ENCODE peak calls at places on chromosomes 2 and 18, in five cellular contexts. One of them, this sample, is unnamed.

GRCh38 chr2:177187631-177188312 is 24.8 kb upstream of the HNRNPA3 start:
- DNase-seq in endothelial cell of umbilical vein: no peak
- DNase-seq in effector memory CD4-positive, alpha-beta T cell: no peak
- DNase-seq in uterus: no peak
- DNase-seq in testis: no peak
- DNase-seq in this sample: no peak

GRCh38 chr2:180962727-180963312 is 17.6 kb upstream of the UBE2E3 start:
- DNase-seq in endothelial cell of umbilical vein: no peak
- DNase-seq in effector memory CD4-positive, alpha-beta T cell: no peak
- DNase-seq in uterus: no peak
- DNase-seq in testis: no peak
- DNase-seq in this sample: no peak

GRCh38 chr2:15874854-15875776 is 65.2 kb upstream of the MYCN start:
- DNase-seq in endothelial cell of umbilical vein: no peak
- DNase-seq in effector memory CD4-positive, alpha-beta T cell: no peak
- DNase-seq in uterus: no peak
- DNase-seq in testis: no peak
- DNase-seq in this sample: no peak

GRCh38 chr2:85607268-85608215 is 4.3 kb downstream of the C2orf68 start:
- DNase-seq in endothelial cell of umbilical vein: peak; percentile 39
- DNase-seq in effector memory CD4-positive, alpha-beta T cell: no peak
- DNase-seq in uterus: no peak
- DNase-seq in testis: no peak
- DNase-seq in this sample: no peak

GRCh38 chr2:130289780-130290179 is 52.9 kb upstream of the IMP4 start:
- DNase-seq in endothelial cell of umbilical vein: no peak
- DNase-seq in effector memory CD4-positive, alpha-beta T cell: no peak
- DNase-seq in uterus: no peak
- DNase-seq in testis: no peak
- DNase-seq in this sample: no peak

GRCh38 chr2:152421521-152422367 is 86.8 kb downstream of the FMNL2 start:
- DNase-seq in endothelial cell of umbilical vein: peak; percentile 94
- DNase-seq in effector memory CD4-positive, alpha-beta T cell: no peak
- DNase-seq in uterus: peak; percentile 32
- DNase-seq in testis: peak; percentile 23
- DNase-seq in this sample: no peak

GRCh38 chr2:71578665-71579371 is 125.5 kb downstream of the DYSF start:
- DNase-seq in endothelial cell of umbilical vein: no peak
- DNase-seq in effector memory CD4-positive, alpha-beta T cell: no peak
- DNase-seq in uterus: peak; percentile 35
- DNase-seq in testis: peak; percentile 21
- DNase-seq in this sample: no peak

GRCh38 chr2:161134547-161135518 is 25.4 kb upstream of the TANK start:
- DNase-seq in endothelial cell of umbilical vein: peak; percentile 89
- DNase-seq in effector memory CD4-positive, alpha-beta T cell: no peak
- DNase-seq in uterus: no peak
- DNase-seq in testis: no peak
- DNase-seq in this sample: no peak

GRCh38 chr2:197308635-197309368 is 1.8 kb downstream of the ANKRD44 start:
- DNase-seq in endothelial cell of umbilical vein: no peak
- DNase-seq in effector memory CD4-positive, alpha-beta T cell: no peak
- DNase-seq in uterus: no peak
- DNase-seq in testis: no peak
- DNase-seq in this sample: no peak

GRCh38 chr2:142880275-142880674 is 2.8 kb downstream of the KYNU start:
- DNase-seq in endothelial cell of umbilical vein: no peak
- DNase-seq in effector memory CD4-positive, alpha-beta T cell: no peak
- DNase-seq in uterus: no peak
- DNase-seq in testis: no peak
- DNase-seq in this sample: no peak

GRCh38 chr2:144389151-144389929 is 130.6 kb downstream of the ZEB2 start:
- DNase-seq in endothelial cell of umbilical vein: no peak
- DNase-seq in effector memory CD4-positive, alpha-beta T cell: no peak
- DNase-seq in uterus: no peak
- DNase-seq in testis: no peak
- DNase-seq in this sample: no peak

GRCh38 chr18:75076286-75076685 is 132.7 kb downstream of the PTGR3 start:
- DNase-seq in endothelial cell of umbilical vein: no peak
- DNase-seq in effector memory CD4-positive, alpha-beta T cell: no peak
- DNase-seq in uterus: no peak
- DNase-seq in testis: no peak
- DNase-seq in this sample: no peak

GRCh38 chr2:28545590-28546195 is 49.8 kb downstream of the PLB1 start:
- DNase-seq in endothelial cell of umbilical vein: no peak
- DNase-seq in effector memory CD4-positive, alpha-beta T cell: no peak
- DNase-seq in uterus: no peak
- DNase-seq in testis: no peak
- DNase-seq in this sample: no peak

GRCh38 chr2:10514743-10515142 is 66.6 kb upstream of the ODC1 start:
- DNase-seq in endothelial cell of umbilical vein: no peak
- DNase-seq in effector memory CD4-positive, alpha-beta T cell: no peak
- DNase-seq in uterus: no peak
- DNase-seq in testis: no peak
- DNase-seq in this sample: no peak

GRCh38 chr2:222319576-222320440 is 21.0 kb upstream of the PAX3 start:
- DNase-seq in endothelial cell of umbilical vein: no peak
- DNase-seq in effector memory CD4-positive, alpha-beta T cell: no peak
- DNase-seq in uterus: peak; percentile 46
- DNase-seq in testis: peak; percentile 58
- DNase-seq in this sample: no peak

GRCh38 chr18:77479047-77479446 is 229.4 kb downstream of the GALR1 start:
- DNase-seq in endothelial cell of umbilical vein: no peak
- DNase-seq in effector memory CD4-positive, alpha-beta T cell: no peak
- DNase-seq in uterus: no peak
- DNase-seq in testis: no peak
- DNase-seq in this sample: no peak

GRCh38 chr18:36650906-36651305 is 177.9 kb downstream of the TPGS2 start:
- DNase-seq in endothelial cell of umbilical vein: no peak
- DNase-seq in effector memory CD4-positive, alpha-beta T cell: no peak
- DNase-seq in uterus: no peak
- DNase-seq in testis: no peak
- DNase-seq in this sample: no peak

GRCh38 chr18:32049393-32050161 is 31.0 kb downstream of the RNF125 start:
- DNase-seq in endothelial cell of umbilical vein: no peak
- DNase-seq in effector memory CD4-positive, alpha-beta T cell: peak; percentile 38
- DNase-seq in uterus: no peak
- DNase-seq in testis: no peak
- DNase-seq in this sample: peak; percentile 21

GRCh38 chr2:101740555-101740964 is 43.1 kb downstream of the MAP4K4 start:
- DNase-seq in endothelial cell of umbilical vein: no peak
- DNase-seq in effector memory CD4-positive, alpha-beta T cell: no peak
- DNase-seq in uterus: no peak
- DNase-seq in testis: no peak
- DNase-seq in this sample: no peak

GRCh38 chr18:3162181-3162580 is 57.6 kb downstream of the MYOM1 start:
- DNase-seq in endothelial cell of umbilical vein: no peak
- DNase-seq in effector memory CD4-positive, alpha-beta T cell: no peak
- DNase-seq in uterus: no peak
- DNase-seq in testis: no peak
- DNase-seq in this sample: no peak

GRCh38 chr2:190947711-190948251 is 66.2 kb downstream of the STAT1 start:
- DNase-seq in endothelial cell of umbilical vein: peak; percentile 93
- DNase-seq in effector memory CD4-positive, alpha-beta T cell: no peak
- DNase-seq in uterus: no peak
- DNase-seq in testis: no peak
- DNase-seq in this sample: no peak

GRCh38 chr18:3903341-3903740 is 453.4 kb downstream of the TGIF1 start:
- DNase-seq in endothelial cell of umbilical vein: no peak
- DNase-seq in effector memory CD4-positive, alpha-beta T cell: no peak
- DNase-seq in uterus: no peak
- DNase-seq in testis: no peak
- DNase-seq in this sample: no peak

DNA sequence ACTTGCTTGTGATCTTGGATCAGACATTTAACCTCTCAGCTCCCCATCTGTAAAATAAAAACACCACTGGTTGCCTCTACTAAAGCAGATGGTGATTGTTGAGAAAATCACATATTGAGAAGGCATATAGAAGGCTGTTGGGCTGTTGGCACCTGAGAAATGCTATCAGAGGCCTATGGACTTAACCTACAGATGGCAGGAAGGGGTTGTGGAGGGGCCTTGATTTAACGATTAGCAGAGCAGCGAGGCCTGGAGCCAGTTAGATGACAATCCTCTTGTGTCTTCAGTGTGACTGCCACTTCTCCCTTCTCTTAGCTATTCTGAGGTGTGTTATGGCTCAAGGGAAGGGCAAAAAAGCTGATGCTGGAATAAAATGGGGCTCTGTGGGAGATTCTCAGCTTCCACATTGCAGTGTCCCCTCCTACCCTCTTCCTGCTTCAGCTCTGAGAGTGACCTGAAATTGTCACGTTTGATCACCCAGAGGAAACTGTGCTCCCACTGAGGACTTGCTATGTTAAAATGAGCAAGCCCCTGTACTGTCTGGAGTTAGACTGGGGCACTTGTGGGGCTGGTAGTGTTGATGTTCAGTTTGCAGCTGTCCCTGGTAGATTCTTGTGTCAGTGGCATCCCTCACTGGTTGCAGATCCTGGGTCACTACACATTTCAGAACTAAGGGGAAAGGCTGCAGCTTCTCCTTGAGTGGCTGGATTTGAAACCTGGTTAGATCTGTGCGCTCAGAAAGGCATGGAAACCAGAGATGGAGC is 31.5 kb downstream of the CXCR4 start:
- DNase-seq in endothelial cell of umbilical vein: no peak
- DNase-seq in effector memory CD4-positive, alpha-beta T cell: no peak
- DNase-seq in uterus: no peak
- DNase-seq in testis: no peak
- DNase-seq in this sample: no peak
- H3K27ac ChIP-seq in endothelial cell of umbilical vein: no peak overlapping the region
- H3K27ac ChIP-seq in effector memory CD4-positive, alpha-beta T cell: no peak overlapping the region
- H3K27ac ChIP-seq in uterus: no peak overlapping the region
- H3K27ac ChIP-seq in testis: no peak overlapping the region
- H3K27ac ChIP-seq in this sample: no peak overlapping the region

GRCh38 chr2:54639609-54640008 is 83.9 kb upstream of the EML6 start:
- DNase-seq in endothelial cell of umbilical vein: no peak
- DNase-seq in effector memory CD4-positive, alpha-beta T cell: no peak
- DNase-seq in uterus: no peak
- DNase-seq in testis: no peak
- DNase-seq in this sample: no peak

GRCh38 chr2:54644236-54644635 is 79.2 kb upstream of the EML6 start:
- DNase-seq in endothelial cell of umbilical vein: no peak
- DNase-seq in effector memory CD4-positive, alpha-beta T cell: no peak
- DNase-seq in uterus: no peak
- DNase-seq in testis: no peak
- DNase-seq in this sample: no peak

GRCh38 chr2:54640834-54641540 is 82.5 kb upstream of the EML6 start:
- DNase-seq in endothelial cell of umbilical vein: no peak
- DNase-seq in effector memory CD4-positive, alpha-beta T cell: no peak
- DNase-seq in uterus: no peak
- DNase-seq in testis: no peak
- DNase-seq in this sample: no peak

GRCh38 chr2:54641988-54642387 is 81.5 kb upstream of the EML6 start:
- DNase-seq in endothelial cell of umbilical vein: no peak
- DNase-seq in effector memory CD4-positive, alpha-beta T cell: no peak
- DNase-seq in uterus: no peak
- DNase-seq in testis: no peak
- DNase-seq in this sample: no peak

DNA sequence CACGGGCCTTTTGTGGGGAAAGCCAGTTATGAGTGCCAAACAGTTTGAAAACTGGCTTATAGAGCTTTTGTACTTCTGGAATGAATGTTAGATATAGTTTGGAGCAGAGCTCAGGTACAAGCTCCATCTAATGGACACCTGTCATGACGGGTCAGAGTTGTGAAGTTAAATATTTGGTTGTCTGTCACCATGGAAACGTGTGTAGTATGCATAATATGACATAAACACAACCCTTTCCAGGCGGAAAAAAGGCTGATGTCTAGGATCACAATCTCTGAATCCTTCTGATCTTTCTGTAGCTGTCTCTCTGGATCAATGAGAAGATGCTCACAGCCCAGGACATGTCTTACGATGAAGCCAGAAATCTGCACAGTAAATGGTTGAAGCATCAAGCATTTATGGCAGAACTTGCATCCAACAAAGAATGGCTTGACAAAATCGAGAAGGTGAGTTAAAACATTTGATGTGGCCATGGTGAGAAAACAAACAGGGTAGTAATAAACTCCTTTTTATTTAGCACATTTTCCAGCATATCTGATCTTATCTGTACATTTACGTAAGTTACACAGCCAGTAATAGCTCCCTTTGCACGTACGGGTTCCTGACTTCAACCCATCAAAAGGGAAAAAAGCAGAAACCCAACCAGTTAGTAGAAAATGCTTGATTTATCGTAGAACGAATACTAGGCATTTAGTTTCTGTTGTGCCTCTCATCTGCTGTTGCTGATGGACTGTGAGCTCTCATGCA is 80.6 kb upstream of the EML6 start:
- DNase-seq in endothelial cell of umbilical vein: no peak
- DNase-seq in effector memory CD4-positive, alpha-beta T cell: no peak
- DNase-seq in uterus: no peak
- DNase-seq in testis: no peak
- DNase-seq in this sample: no peak
- H3K36me3 ChIP-seq in endothelial cell of umbilical vein: peaks cover 51% of the 10 kb centered on the region
- H3K36me3 ChIP-seq in effector memory CD4-positive, alpha-beta T cell: peaks cover 75% of the 10 kb centered on the region
- H3K36me3 ChIP-seq in uterus: no peaks in the 10 kb centered on the region
- H3K36me3 ChIP-seq in testis: no peaks in the 10 kb centered on the region
- H3K36me3 ChIP-seq in this sample: peaks cover 74% of the 10 kb centered on the region

GRCh38 chr18:62720766-62721613 is 5.6 kb downstream of the PHLPP1 start:
- DNase-seq in endothelial cell of umbilical vein: no peak
- DNase-seq in effector memory CD4-positive, alpha-beta T cell: no peak
- DNase-seq in uterus: no peak
- DNase-seq in testis: no peak
- DNase-seq in this sample: no peak
- H3K27ac ChIP-seq in endothelial cell of umbilical vein: no peak overlapping the region
- H3K27ac ChIP-seq in effector memory CD4-positive, alpha-beta T cell: no peak overlapping the region
- H3K27ac ChIP-seq in uterus: no peak overlapping the region
- H3K27ac ChIP-seq in testis: no peak overlapping the region
- H3K27ac ChIP-seq in this sample: no peak overlapping the region

GRCh38 chr18:71899707-71900483 is 644.2 kb downstream of the CBLN2 start:
- DNase-seq in endothelial cell of umbilical vein: no peak
- DNase-seq in effector memory CD4-positive, alpha-beta T cell: no peak
- DNase-seq in uterus: no peak
- DNase-seq in testis: no peak
- DNase-seq in this sample: no peak

GRCh38 chr18:71902482-71902881 is 641.7 kb downstream of the CBLN2 start:
- DNase-seq in endothelial cell of umbilical vein: no peak
- DNase-seq in effector memory CD4-positive, alpha-beta T cell: no peak
- DNase-seq in uterus: no peak
- DNase-seq in testis: no peak
- DNase-seq in this sample: no peak

DNA sequence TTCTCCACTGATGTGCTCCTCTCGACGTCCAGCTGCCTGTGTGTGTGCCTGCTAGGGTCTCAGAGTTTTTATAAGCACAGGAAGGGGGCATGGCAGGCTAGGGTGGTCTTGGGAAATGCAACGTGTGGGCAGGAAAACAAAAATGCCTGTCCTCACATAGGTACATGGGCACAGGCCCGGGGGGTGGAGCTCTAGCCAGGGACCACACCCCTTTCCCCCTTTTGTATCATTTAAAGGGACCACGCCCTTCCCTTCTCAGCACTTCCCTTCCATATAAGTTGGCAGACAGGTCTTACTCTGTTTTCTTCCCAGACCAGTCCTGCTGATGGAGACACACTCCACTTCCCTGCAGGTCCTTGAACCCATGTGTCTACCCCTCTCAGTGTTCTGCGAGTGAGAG is 645.0 kb downstream of the CBLN2 start:
- DNase-seq in endothelial cell of umbilical vein: no peak
- DNase-seq in effector memory CD4-positive, alpha-beta T cell: no peak
- DNase-seq in uterus: no peak
- DNase-seq in testis: no peak
- DNase-seq in this sample: no peak
- H3K36me3 ChIP-seq in endothelial cell of umbilical vein: no peaks in the 10 kb centered on the region
- H3K36me3 ChIP-seq in effector memory CD4-positive, alpha-beta T cell: no peaks in the 10 kb centered on the region
- H3K36me3 ChIP-seq in uterus: no peaks in the 10 kb centered on the region
- H3K36me3 ChIP-seq in testis: no peaks in the 10 kb centered on the region
- H3K36me3 ChIP-seq in this sample: no peaks in the 10 kb centered on the region